ENCODE peak calls at places on chromosomes 6 and 20, in four cellular contexts. K is heart left ventricle; U is CD4-positive, alpha-beta T cell; E is IMR-90. M is an unnamed sample.

GRCh38 chr6:42017021-42017643 is 33.2 kb upstream of the TAF8 start:
- DNase-seq in K (no peak), U (no peak), E (peak; percentile 90), M (no peak)

GRCh38 chr6:45619211-45619760 is 241.6 kb upstream of the SUPT3H start:
- DNase-seq in K (no peak), U (no peak), E (no peak), M (no peak)

GRCh38 chr20:53939554-53940355 is 130.6 kb downstream of the BCAS1 start:
- DNase-seq in K (peak; percentile 92), U (peak; percentile 35), E (peak; percentile 94), M (peak; percentile 89)

GRCh38 chr6:26056583-26057350 is 30.5 kb upstream of the HFE start:
- DNase-seq in K (peak; percentile 32), U (peak; percentile 14), E (peak; percentile 11), M (peak; percentile 31)

GRCh38 chr20:10609276-10609675 is 64.5 kb downstream of the JAG1 start:
- DNase-seq in K (peak; percentile 78), U (no peak), E (peak; percentile 86), M (no peak)

GRCh38 chr6:126535138-126535537 is 195.2 kb downstream of the CENPW start:
- DNase-seq in K (no peak), U (no peak), E (no peak), M (no peak)

GRCh38 chr6:134077301-134077700 is 24.9 kb upstream of the SLC2A12 start:
- DNase-seq in K (no peak), U (no peak), E (peak; percentile 78), M (peak; percentile 88)

GRCh38 chr20:52076164-52076563 is 115.4 kb downstream of the ZFP64 start:
- DNase-seq in K (no peak), U (no peak), E (peak; percentile 7), M (no peak)

GRCh38 chr6:13624871-13625288 is 9.7 kb downstream of the NOL7 start:
- DNase-seq in K (no peak), U (no peak), E (peak; percentile 44), M (no peak)

GRCh38 chr6:13112921-13113320 is 215.4 kb downstream of the TBC1D7 start:
- DNase-seq in K (no peak), U (no peak), E (no peak), M (no peak)

GRCh38 chr6:42133926-42134325 is 8.5 kb downstream of the C6orf132 start:
- DNase-seq in K (no peak), U (no peak), E (no peak), M (no peak)

GRCh38 chr20:61639200-61639599 is 387.1 kb downstream of the CDH4 start:
- DNase-seq in K (no peak), U (no peak), E (peak; percentile 33), M (no peak)
- TF ChIP-seq CTCF in K (no peak), U (no peak), E (no peak), M (no peak)

GRCh38 chr6:130482645-130483390 is 117.0 kb downstream of the TMEM200A start:
- DNase-seq in K (no peak), U (no peak), E (peak; percentile 82), M (no peak)
- H3K27ac ChIP-seq in K (no peak overlapping the region), U (no peak overlapping the region), E (peak overlapping the region; percentile 41), M (no peak overlapping the region)

GRCh38 chr6:150905769-150906168 is 40.3 kb downstream of the MTHFD1L start:
- DNase-seq in K (no peak), U (no peak), E (no peak), M (no peak)
- TF ChIP-seq CTCF in K (no peak), U (no peak), E (no peak), M (peak; percentile 61)

GRCh38 chr20:49697071-49697470 is 16.6 kb downstream of the B4GALT5 start:
- DNase-seq in K (no peak), U (no peak), E (no peak), M (no peak)
- H3K27ac ChIP-seq in K (peak overlapping the region; percentile 7), U (no peak overlapping the region), E (no peak overlapping the region), M (peak overlapping the region; percentile 99)

GRCh38 chr6:128806274-128806673 is 76.7 kb upstream of the LAMA2 start:
- DNase-seq in K (no peak), U (no peak), E (no peak), M (peak; percentile 61)

GRCh38 chr6:128803911-128804310 is 79.0 kb upstream of the LAMA2 start:
- DNase-seq in K (no peak), U (no peak), E (peak; percentile 90), M (no peak)

GRCh38 chr6:128808856-128809255 is 74.1 kb upstream of the LAMA2 start:
- DNase-seq in K (no peak), U (no peak), E (no peak), M (no peak)

GRCh38 chr6:128801621-128802020 is 81.3 kb upstream of the LAMA2 start:
- DNase-seq in K (no peak), U (no peak), E (no peak), M (no peak)

DNA sequence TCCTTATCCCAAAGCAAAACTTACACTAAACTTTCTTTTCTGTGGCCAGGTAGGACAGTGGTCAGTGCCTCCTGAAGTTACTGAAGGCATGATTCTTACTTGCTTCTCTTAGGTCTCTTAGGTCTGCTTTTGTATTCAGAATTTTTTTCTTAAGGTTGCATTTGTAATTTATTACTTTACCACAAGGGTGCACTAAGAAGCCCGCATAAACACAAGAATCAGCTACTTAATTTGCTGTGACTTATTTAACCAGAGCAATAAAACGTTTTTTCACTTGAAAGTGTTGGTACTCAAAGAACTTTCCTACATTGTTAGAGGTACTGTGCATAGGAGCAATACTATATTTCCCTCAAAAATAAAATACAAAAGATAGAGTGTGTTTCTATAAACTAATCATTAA is 75.4 kb upstream of the LAMA2 start:
- DNase-seq in K (no peak), U (no peak), E (peak; percentile 60), M (no peak)
- TF ChIP-seq CTCF in K (peak; percentile 39), U (peak; percentile 18), E (peak; percentile 61), M (peak; percentile 71)

GRCh38 chr6:131038612-131039344 is 24.3 kb downstream of the EPB41L2 start:
- DNase-seq in K (no peak), U (no peak), E (peak; percentile 71), M (no peak)
- H3K27ac ChIP-seq in K (peak overlapping the region; percentile 34), U (no peak overlapping the region), E (no peak overlapping the region), M (no peak overlapping the region)

DNA sequence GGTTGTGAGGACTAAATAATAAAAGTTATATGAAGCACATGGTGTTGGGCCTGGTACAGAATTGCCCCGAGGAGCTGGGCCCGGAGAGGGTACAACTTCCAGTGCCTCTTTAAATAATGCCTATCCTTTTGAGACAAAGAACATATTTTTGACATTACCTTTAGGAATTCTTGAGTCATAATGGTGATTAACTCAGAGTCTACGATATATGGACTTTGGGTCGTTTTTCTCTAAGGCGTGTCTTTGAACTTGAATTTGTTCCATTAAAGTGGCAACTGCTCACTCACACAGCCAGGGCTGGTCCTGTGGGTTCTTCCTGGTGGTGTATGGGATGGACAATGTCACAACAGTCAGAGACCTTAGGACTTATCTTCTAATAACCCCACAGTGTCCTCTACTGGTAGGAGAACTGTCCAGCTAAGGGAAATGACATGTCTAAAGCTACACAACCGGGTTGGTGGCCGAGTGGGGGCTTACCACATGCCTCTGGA is 106.5 kb downstream of the CDC5L start:
- DNase-seq in K (no peak), U (no peak), E (peak; percentile 76), M (peak; percentile 74)
- TF ChIP-seq CTCF in K (no peak), U (no peak), E (peak; percentile 24), M (peak; percentile 48)

GRCh38 chr6:28267695-28268059 is 734 bp downstream of the ZSCAN26 start:
- DNase-seq in K (no peak), U (no peak), E (no peak), M (no peak)

GRCh38 chr6:28266563-28266961 is 381 bp upstream of the ZSCAN26 start:
- DNase-seq in K (no peak), U (no peak), E (no peak), M (no peak)

GRCh38 chr6:28266962-28267694 is at the start of gene ZSCAN26:
- DNase-seq in K (peak; percentile 87), U (peak; percentile 87), E (peak; percentile 89), M (peak; percentile 87)

GRCh38 chr6:28264834-28265401 is 2.0 kb upstream of the ZSCAN26 start:
- DNase-seq in K (no peak), U (no peak), E (peak; percentile 4), M (no peak)

GRCh38 chr6:28269492-28269891 is 2.5 kb downstream of the ZSCAN26 start:
- DNase-seq in K (no peak), U (no peak), E (peak; percentile 92), M (peak; percentile 60)
- H3K27ac ChIP-seq in K (peak overlapping the region; percentile 15), U (no peak overlapping the region), E (peak overlapping the region; percentile 42), M (no peak overlapping the region)

DNA sequence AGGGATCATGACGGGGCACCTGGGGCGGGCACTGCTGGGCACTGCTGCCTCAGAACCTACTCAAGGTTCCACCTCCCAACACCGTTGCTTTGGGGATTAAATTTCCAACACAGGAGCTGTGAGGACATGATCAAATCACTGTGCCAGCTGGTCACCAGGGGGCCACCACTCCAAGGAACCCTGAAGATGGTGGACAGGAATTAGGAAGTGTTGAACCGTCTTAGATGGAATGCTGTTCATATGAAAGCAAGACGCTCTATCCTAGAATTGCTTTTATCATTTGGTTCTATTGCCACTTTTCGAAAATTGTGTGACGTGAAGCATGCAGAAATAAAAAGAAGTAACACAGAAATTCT is 140.3 kb downstream of the DLL1 start:
- DNase-seq in K (no peak), U (no peak), E (no peak), M (no peak)
- TF ChIP-seq CTCF in K (no peak), U (no peak), E (no peak), M (no peak)

DNA sequence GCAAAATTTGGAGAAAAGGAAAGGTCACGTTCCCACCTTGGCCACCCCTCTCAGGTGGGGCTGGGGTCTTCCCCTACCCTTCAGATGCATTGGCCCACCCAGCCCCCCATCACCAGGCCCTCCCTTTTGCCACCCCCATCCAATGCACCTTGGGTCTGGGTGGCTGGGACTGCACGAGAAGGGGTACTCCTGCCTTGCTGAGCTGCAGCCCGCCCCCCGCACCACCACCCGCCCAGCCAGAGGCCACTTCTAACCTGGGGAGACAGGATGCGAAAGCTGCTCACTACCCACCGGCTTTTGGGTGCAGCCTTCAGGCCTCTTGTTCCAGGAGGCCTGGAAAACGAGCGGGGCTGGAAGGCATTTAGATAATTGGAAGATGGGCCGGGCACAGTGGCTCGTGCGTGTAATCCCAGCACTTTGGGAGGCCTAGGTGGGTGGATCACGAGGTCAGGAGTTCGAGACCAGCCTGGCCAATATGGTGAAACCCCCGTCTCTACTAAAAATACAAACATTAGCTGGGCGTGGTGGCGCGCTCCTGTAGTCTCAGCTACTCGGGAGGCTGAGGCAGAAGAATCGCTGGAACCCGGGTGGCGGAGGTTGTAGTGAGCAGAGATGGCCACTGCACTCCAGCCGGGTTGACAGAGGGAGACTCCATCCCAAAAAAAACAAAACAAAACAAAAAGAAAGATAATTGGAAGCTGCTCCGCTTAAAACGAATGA is 1.2 kb upstream of the CDC25B start:
- DNase-seq in K (no peak), U (no peak), E (no peak), M (no peak)
- H3K27ac ChIP-seq in K (peak overlapping the region; percentile 95), U (peak overlapping the region; percentile 90), E (peak overlapping the region; percentile 95), M (no peak overlapping the region)